ENCODE peak calls at places on chromosomes 3 and 15, in nine cellular contexts. P is A549; Q is heart left ventricle; C is GM12865; N is CD8-positive, alpha-beta memory T cell; X is fibroblast of mammary gland; T is DND-41; F is SJCRH30; V is OCI-LY7. D is an unnamed sample.

GRCh38 chr3:71064976-71065763 is 518.4 kb downstream of the FOXP1 start:
- DNase-seq in N (peak), X (peak), F (peak), C (peak), T (peak), P (peak), Q (peak), V (peak), D (peak)

GRCh38 chr15:82132116-82132515 is 86.3 kb upstream of the MEX3B start:
- DNase-seq in F (no peak), P (no peak), Q (no peak), X (no peak), C (no peak), T (no peak), V (no peak), N (no peak), D (no peak)

GRCh38 chr15:31974855-31975421 is 55.4 kb upstream of the CHRNA7 start:
- DNase-seq in Q (no peak), X (peak), N (no peak), C (peak), P (peak), T (peak), F (peak), V (peak), D (peak)

GRCh38 chr3:71581451-71581980 is 2.0 kb downstream of the FOXP1 start:
- DNase-seq in N (peak), X (no peak), V (peak), C (no peak), Q (peak), F (peak), T (peak), P (no peak), D (peak)

GRCh38 chr3:197331131-197331530 is 32.7 kb upstream of the DLG1 start:
- DNase-seq in F (no peak), N (no peak), T (no peak), C (peak), Q (no peak), X (peak), V (no peak), P (no peak), D (peak)

GRCh38 chr15:32659340-32659831 is 17.9 kb downstream of the SCG5 start:
- DNase-seq in Q (no peak), V (no peak), F (no peak), N (no peak), P (peak), X (peak), C (no peak), T (no peak), D (peak)

GRCh38 chr15:70286110-70286806 is 188.5 kb upstream of the TLE3 start:
- DNase-seq in F (no peak), X (no peak), N (no peak), P (no peak), C (no peak), T (no peak), Q (no peak), V (no peak), D (no peak)

GRCh38 chr3:73624363-73625123 is at the start of gene PDZRN3:
- DNase-seq in F (peak), P (no peak), Q (peak), X (peak), T (no peak), N (no peak), C (no peak), V (no peak), D (peak)

GRCh38 chr15:67076147-67076843 is 10.9 kb downstream of the SMAD3 start:
- DNase-seq in T (no peak), V (peak), N (no peak), Q (no peak), P (peak), C (peak), F (no peak), X (peak), D (no peak)

GRCh38 chr15:41877631-41878354 is 16.1 kb downstream of the SPTBN5 start:
- DNase-seq in N (no peak), F (no peak), P (no peak), C (no peak), X (no peak), T (no peak), V (no peak), Q (no peak), D (no peak)

GRCh38 chr3:119967353-119968006 is 126.8 kb downstream of the GSK3B start:
- DNase-seq in V (no peak), Q (no peak), N (no peak), X (no peak), P (no peak), T (no peak), C (no peak), F (no peak), D (peak)

GRCh38 chr15:75170711-75171341 is 30.9 kb upstream of the C15orf39 start:
- DNase-seq in T (no peak), P (no peak), C (no peak), F (no peak), V (no peak), Q (peak), X (no peak), N (no peak), D (peak)

GRCh38 chr15:47673343-47673761 is 44.0 kb upstream of the SEMA6D start:
- DNase-seq in N (no peak), P (no peak), F (no peak), X (no peak), Q (peak), T (no peak), C (no peak), V (no peak), D (no peak)

GRCh38 chr15:33191641-33192040 is 2.9 kb downstream of the FMN1 start:
- DNase-seq in X (no peak), V (no peak), C (no peak), F (no peak), T (no peak), Q (no peak), N (no peak), P (no peak), D (no peak)

GRCh38 chr3:57949779-57950618 is 58.2 kb upstream of the FLNB start:
- DNase-seq in F (no peak), T (no peak), C (no peak), N (no peak), V (no peak), X (peak), P (peak), Q (no peak), D (peak)

GRCh38 chr3:74214286-74214685 is 400.2 kb downstream of the CNTN3 start:
- DNase-seq in F (no peak), N (no peak), X (peak), Q (no peak), C (no peak), T (no peak), P (no peak), V (no peak), D (peak)

GRCh38 chr15:44710236-44711088 is 661 bp downstream of the PATL2 start:
- DNase-seq in X (peak), N (no peak), F (no peak), V (peak), C (peak), Q (no peak), T (peak), P (no peak), D (peak)

DNA sequence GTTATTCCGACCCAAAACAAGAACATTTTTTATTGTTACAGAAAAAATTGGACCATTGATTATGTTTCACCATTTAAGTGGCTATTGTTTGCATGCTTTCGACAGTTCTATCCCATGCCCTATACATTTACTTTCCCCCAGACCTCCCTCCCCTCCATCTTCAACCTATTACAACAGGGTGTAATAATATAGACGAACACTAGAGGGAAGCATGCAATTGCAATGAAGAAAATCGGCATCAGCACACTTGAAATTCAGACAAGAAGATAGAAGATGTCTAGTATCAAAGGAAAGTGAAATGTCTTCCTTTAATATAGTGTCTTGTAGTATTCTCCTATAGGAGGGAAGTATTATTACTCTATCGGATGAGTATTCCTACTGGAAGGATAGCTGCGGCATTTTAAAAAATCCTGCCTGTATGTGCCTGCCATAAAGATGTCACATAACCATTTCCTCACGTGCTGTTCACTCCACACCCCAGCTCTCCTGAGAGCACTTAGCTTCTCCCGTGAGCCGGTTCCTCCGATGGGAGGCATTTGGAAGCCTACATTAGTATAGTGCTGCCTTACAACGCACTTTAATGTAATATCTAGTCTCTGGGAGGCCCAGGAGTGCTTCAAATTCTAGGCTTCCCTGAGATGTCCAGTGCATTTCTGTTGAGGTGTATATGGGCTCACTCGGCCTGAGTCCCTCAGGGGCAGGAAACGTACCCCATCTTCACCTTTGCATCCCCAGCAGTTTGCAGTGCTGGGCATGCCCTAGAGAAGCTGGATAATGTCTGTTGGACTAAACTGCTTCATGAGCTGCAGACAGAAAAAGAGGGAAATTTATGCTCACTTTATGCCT is 17.8 kb upstream of the ERICH6 start:
- DNase-seq in X (peak), Q (no peak), T (peak), F (peak), C (peak), V (peak), N (no peak), P (peak), D (peak)
- H3K4me3 ChIP-seq in X (no peak), Q (no peak), T (no peak), F (no peak), C (no peak), V (no peak), N (no peak), P (no peak), D (no peak)

GRCh38 chr3:19885468-19885867 is 48.5 kb downstream of the EFHB start:
- DNase-seq in C (peak), X (peak), V (peak), N (no peak), P (peak), F (peak), Q (no peak), T (no peak), D (peak)
- H3K4me3 ChIP-seq in C (no peak), X (no peak), V (no peak), N (no peak), P (no peak), F (no peak), Q (no peak), T (no peak), D (no peak)

GRCh38 chr3:143070977-143071551 is 48.5 kb upstream of the CHST2 start:
- DNase-seq in C (no peak), N (no peak), V (no peak), T (no peak), F (no peak), P (no peak), X (peak), Q (no peak), D (peak)
- H3K4me3 ChIP-seq in C (no peak), N (no peak), V (no peak), T (no peak), F (no peak), P (no peak), X (no peak), Q (no peak), D (no peak)

DNA sequence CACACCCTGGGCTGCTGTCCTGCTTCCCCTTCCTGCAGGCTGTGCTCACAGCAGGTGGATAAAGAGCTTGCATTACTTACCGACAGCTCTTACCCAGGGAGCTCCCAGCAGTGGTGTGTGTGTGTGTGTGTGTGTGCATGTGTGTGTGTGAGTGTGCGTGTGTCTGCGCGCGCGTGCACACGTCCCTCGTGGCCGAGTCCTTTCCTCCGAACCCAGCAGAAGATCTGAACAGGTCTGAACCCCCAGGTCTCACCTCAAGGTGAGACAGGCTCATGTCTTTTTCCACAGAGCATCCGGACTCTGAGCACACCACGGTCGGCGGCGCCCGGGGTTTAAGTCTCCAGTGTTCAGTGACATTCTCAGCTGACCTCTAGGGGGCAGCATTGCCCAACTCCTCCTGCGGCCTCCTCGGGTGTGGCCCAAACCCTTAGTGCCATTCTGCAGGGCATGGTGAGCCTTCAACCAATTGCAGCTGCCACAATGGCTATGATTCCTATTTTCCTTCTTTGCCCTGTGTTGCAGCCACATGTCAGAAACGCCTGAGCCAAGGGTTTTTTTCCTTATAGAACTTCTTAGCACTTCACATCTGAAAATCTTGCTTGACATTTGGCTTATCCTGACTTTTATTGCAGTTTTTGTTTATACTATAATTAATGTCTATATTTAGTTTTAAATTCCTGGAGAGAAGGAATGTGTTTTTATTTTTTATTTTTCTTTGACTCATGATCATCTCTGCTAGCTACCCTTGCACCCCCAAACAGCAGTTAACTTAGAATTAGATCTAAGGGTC is 64.1 kb upstream of the KLHL25 start:
- DNase-seq in T (peak), C (peak), Q (peak), P (peak), V (peak), F (peak), X (peak), N (peak), D (peak)
- H3K4me3 ChIP-seq in T (no peak), C (no peak), Q (no peak), P (peak), V (no peak), F (no peak), X (no peak), N (no peak), D (peak)

GRCh38 chr15:90664650-90665287 is 52.4 kb upstream of the BLM start:
- DNase-seq in T (no peak), Q (peak), F (no peak), V (no peak), P (no peak), C (peak), X (peak), N (no peak), D (peak)

GRCh38 chr15:90654233-90655124 is 62.7 kb upstream of the BLM start:
- DNase-seq in V (no peak), X (no peak), Q (no peak), T (no peak), F (no peak), P (no peak), N (no peak), C (peak), D (peak)

GRCh38 chr15:90659481-90659880 is 57.7 kb upstream of the BLM start:
- DNase-seq in V (no peak), N (no peak), X (no peak), C (no peak), T (no peak), Q (no peak), F (no peak), P (no peak), D (no peak)

GRCh38 chr15:90665288-90666134 is 51.6 kb upstream of the BLM start:
- DNase-seq in T (peak), Q (peak), P (peak), N (peak), F (no peak), X (peak), C (peak), V (peak), D (peak)

GRCh38 chr15:90660195-90660995 is 56.8 kb upstream of the BLM start:
- DNase-seq in Q (peak), C (peak), P (peak), F (peak), N (peak), T (peak), X (peak), V (peak), D (peak)
- H3K4me3 ChIP-seq in Q (peak), C (peak), P (no peak), F (no peak), N (peak), T (peak), X (no peak), V (peak), D (peak)

GRCh38 chr3:11514191-11514770 is 129.4 kb downstream of the VGLL4 start:
- DNase-seq in F (peak), T (no peak), Q (peak), V (no peak), N (no peak), C (no peak), P (no peak), X (peak), D (peak)
- H3K4me3 ChIP-seq in F (no peak), T (no peak), Q (no peak), V (no peak), N (no peak), C (no peak), P (no peak), X (no peak), D (no peak)

GRCh38 chr3:53331871-53332270 is 15.5 kb downstream of the DCP1A start:
- DNase-seq in T (no peak), C (no peak), X (no peak), N (no peak), F (no peak), V (no peak), P (no peak), Q (no peak), D (no peak)

GRCh38 chr3:53334742-53335141 is 12.6 kb downstream of the DCP1A start:
- DNase-seq in T (no peak), P (no peak), X (no peak), N (no peak), V (no peak), Q (no peak), C (no peak), F (no peak), D (no peak)

GRCh38 chr3:53342353-53342752 is 5.0 kb downstream of the DCP1A start:
- DNase-seq in T (no peak), N (no peak), F (no peak), P (no peak), V (no peak), Q (peak), X (peak), C (no peak), D (no peak)

GRCh38 chr3:53337167-53337940 is 10.0 kb downstream of the DCP1A start:
- DNase-seq in N (no peak), F (no peak), V (no peak), Q (no peak), T (no peak), P (no peak), X (no peak), C (no peak), D (no peak)
- H3K4me3 ChIP-seq in N (no peak), F (no peak), V (no peak), Q (no peak), T (no peak), P (no peak), X (no peak), C (no peak), D (no peak)

DNA sequence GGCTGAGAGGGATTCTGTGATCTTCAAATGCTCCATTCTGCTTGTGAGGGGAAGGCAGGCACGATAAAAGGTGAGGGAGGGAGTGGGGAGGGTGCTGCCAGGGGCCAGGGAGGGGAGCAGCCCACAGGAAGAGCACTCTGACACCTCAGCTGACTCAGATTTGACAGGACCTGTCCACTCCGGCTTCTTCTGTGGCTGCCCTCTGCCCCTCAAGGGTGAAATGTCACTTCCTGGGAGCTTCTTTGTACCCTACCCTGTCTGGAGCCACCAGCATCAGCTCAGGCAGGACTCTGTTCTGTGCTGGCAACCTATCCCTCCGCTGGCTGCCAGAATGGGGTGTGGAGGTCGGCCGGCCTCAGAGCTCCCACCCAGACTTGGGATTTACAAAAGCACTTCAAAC is 114.0 kb upstream of the HACD2 start:
- DNase-seq in Q (no peak), V (no peak), T (no peak), N (no peak), C (no peak), P (no peak), F (no peak), X (no peak), D (no peak)
- H3K4me3 ChIP-seq in Q (peak), V (no peak), T (no peak), N (no peak), C (no peak), P (no peak), F (no peak), X (no peak), D (no peak)

D was measured in AG10803.